ENCODE peak calls at places on chromosomes 7 and 10, in eight cellular contexts. J is MM.1S; L is colonic mucosa; H is H9; V is neuronal stem cell; E is CD8-positive, alpha-beta T cell; B is spleen; Y is RWPE1. K is an unnamed sample.

GRCh38 chr7:127865466-127865865 is 165.8 kb downstream of the LRRC4 start:
- DNase-seq in J (peak), L (no peak), H (no peak), V (no peak), E (no peak), B (no peak), Y (no peak), K (no peak)

GRCh38 chr10:44995914-44996633 is 4.6 kb upstream of the ZNF22 start:
- DNase-seq in J (no peak), L (no peak), H (no peak), V (no peak), E (no peak), B (no peak), Y (no peak), K (no peak)

GRCh38 chr10:69101451-69102095 is 13.7 kb downstream of the SRGN start:
- DNase-seq in J (no peak), L (no peak), H (no peak), V (no peak), E (no peak), B (no peak), Y (no peak), K (peak)

GRCh38 chr10:20265146-20265545 is 448.9 kb downstream of the PLXDC2 start:
- DNase-seq in J (no peak), L (no peak), H (no peak), V (no peak), E (no peak), B (no peak), Y (no peak), K (no peak)

GRCh38 chr7:77351539-77352004 is 64.6 kb downstream of the GSAP start:
- DNase-seq in J (no peak), L (no peak), H (no peak), V (no peak), E (peak), B (peak), Y (no peak), K (peak)

GRCh38 chr10:117552156-117552620 is 9.6 kb downstream of the EMX2 start:
- DNase-seq in J (no peak), L (no peak), H (peak), V (no peak), E (no peak), B (peak), Y (no peak), K (no peak)

GRCh38 chr10:79184141-79184625 is 115.4 kb downstream of the ZMIZ1 start:
- DNase-seq in J (no peak), L (peak), H (peak), V (no peak), E (no peak), B (no peak), Y (peak), K (no peak)

GRCh38 chr7:23273141-23273599 is 26.0 kb upstream of the MALSU1 start:
- DNase-seq in J (peak), L (peak), H (peak), V (peak), E (peak), B (peak), Y (peak), K (peak)

GRCh38 chr10:101120884-101121660 is 10.0 kb upstream of the TLX1 start:
- DNase-seq in J (peak), L (peak), H (peak), V (no peak), E (peak), B (peak), Y (no peak), K (no peak)

GRCh38 chr7:14896461-14896860 is 6.1 kb downstream of the DGKB start:
- DNase-seq in J (no peak), L (no peak), H (no peak), V (no peak), E (no peak), B (no peak), Y (no peak), K (no peak)

GRCh38 chr10:132511692-132512442 is 25.7 kb upstream of the INPP5A start:
- DNase-seq in J (no peak), L (no peak), H (no peak), V (no peak), E (no peak), B (no peak), Y (no peak), K (no peak)

GRCh38 chr7:6175642-6176041 is 96.8 kb downstream of the CYTH3 start:
- DNase-seq in J (no peak), L (no peak), H (no peak), V (no peak), E (no peak), B (no peak), Y (peak), K (no peak)

GRCh38 chr10:13560597-13560996 is 26.2 kb upstream of the PRPF18 start:
- DNase-seq in J (no peak), L (no peak), H (no peak), V (no peak), E (no peak), B (no peak), Y (no peak), K (no peak)

GRCh38 chr7:47852330-47853245 is 95.7 kb downstream of the PKD1L1 start:
- DNase-seq in J (no peak), L (no peak), H (peak), V (no peak), E (no peak), B (no peak), Y (no peak), K (no peak)

GRCh38 chr10:6721480-6721879 is 141.4 kb upstream of the PRKCQ start:
- DNase-seq in J (no peak), L (peak), H (no peak), V (no peak), E (no peak), B (no peak), Y (peak), K (no peak)

GRCh38 chr7:76372984-76373833 is 14.4 kb upstream of the YWHAG start:
- DNase-seq in J (no peak), L (no peak), H (no peak), V (no peak), E (no peak), B (peak), Y (peak), K (no peak)

GRCh38 chr7:151829707-151830106 is 47.2 kb downstream of the PRKAG2 start:
- DNase-seq in J (no peak), L (no peak), H (no peak), V (no peak), E (no peak), B (no peak), Y (no peak), K (no peak)

GRCh38 chr10:124066744-124067714 is 26.4 kb downstream of the CHST15 start:
- DNase-seq in J (peak), L (no peak), H (peak), V (peak), E (no peak), B (no peak), Y (no peak), K (no peak)

GRCh38 chr10:131778385-131778784 is 122.4 kb upstream of the PPP2R2D start:
- DNase-seq in J (no peak), L (no peak), H (no peak), V (no peak), E (no peak), B (no peak), Y (no peak), K (no peak)

GRCh38 chr7:79502151-79502550 is 48.7 kb upstream of the MAGI2 start:
- DNase-seq in J (no peak), L (no peak), H (no peak), V (no peak), E (no peak), B (no peak), Y (no peak), K (no peak)

GRCh38 chr7:35588647-35589046 is 106.3 kb downstream of the HERPUD2 start:
- DNase-seq in J (no peak), L (no peak), H (no peak), V (no peak), E (no peak), B (no peak), Y (no peak), K (no peak)
- H3K27ac ChIP-seq in J (no peak), L (no peak), H (no peak), V (no peak), E (no peak), B (no peak), Y (no peak), K (no peak)

GRCh38 chr10:114337510-114338462 is 66.5 kb downstream of the AFAP1L2 start:
- DNase-seq in J (no peak), L (no peak), H (peak), V (no peak), E (no peak), B (peak), Y (no peak), K (peak)
- H3K27ac ChIP-seq in J (no peak), L (no peak), H (no peak), V (no peak), E (no peak), B (peak), Y (no peak), K (no peak)

GRCh38 chr10:103257812-103258211 is 12.1 kb downstream of the RPEL1 start:
- DNase-seq in J (no peak), L (no peak), H (no peak), V (no peak), E (no peak), B (no peak), Y (no peak), K (no peak)
- H3K27ac ChIP-seq in J (no peak), L (no peak), H (no peak), V (no peak), E (no peak), B (no peak), Y (no peak), K (no peak)

GRCh38 chr10:33813871-33814270 is 479.4 kb upstream of the NRP1 start:
- DNase-seq in J (no peak), L (no peak), H (no peak), V (no peak), E (no peak), B (no peak), Y (no peak), K (no peak)
- H3K27ac ChIP-seq in J (no peak), L (no peak), H (no peak), V (no peak), E (no peak), B (no peak), Y (no peak), K (no peak)

K was measured in CD4-positive, CD25-positive, alpha-beta regulatory T cell.